ENCODE peak calls at places on chromosomes 7 and 10, in seven cellular contexts. A is IMR-90, H is mesendoderm, N is neuronal stem cell, V is trophoblast cell, G is H1, I is mesenchymal stem cell. Q is an unnamed sample.

GRCh38 chr7:47724335-47724982 is 142.5 kb upstream of the TNS3 start:
- DNase-seq in A (peak), H (peak), N (no peak), V (no peak), G (peak), I (peak), Q (peak)

GRCh38 chr7:136509466-136509865 is 359.0 kb upstream of the CHRM2 start:
- DNase-seq in A (no peak), H (no peak), N (no peak), V (no peak), G (no peak), I (no peak), Q (no peak)

GRCh38 chr10:33122014-33122788 is 164.2 kb upstream of the ITGB1 start:
- DNase-seq in A (peak), H (no peak), N (no peak), V (no peak), G (no peak), I (no peak), Q (no peak)

GRCh38 chr10:20882091-20882490 is 15.0 kb downstream of the NEBL start:
- DNase-seq in A (no peak), H (no peak), N (no peak), V (no peak), G (no peak), I (no peak), Q (no peak)

GRCh38 chr10:7412482-7413251 is 1.8 kb upstream of the SFMBT2 start:
- DNase-seq in A (no peak), H (peak), N (no peak), V (no peak), G (no peak), I (peak), Q (peak)

GRCh38 chr10:57960406-57960805 is 307.3 kb downstream of the IPMK start:
- DNase-seq in A (no peak), H (no peak), N (no peak), V (no peak), G (no peak), I (no peak), Q (no peak)

GRCh38 chr10:19971343-19971742 is 155.1 kb downstream of the PLXDC2 start:
- DNase-seq in A (no peak), H (no peak), N (no peak), V (no peak), G (no peak), I (no peak), Q (no peak)

GRCh38 chr10:11875499-11876281 is 52.5 kb downstream of the PROSER2 start:
- DNase-seq in A (peak), H (peak), N (no peak), V (peak), G (no peak), I (peak), Q (no peak)

GRCh38 chr10:106573106-106573505 is 591.4 kb downstream of the SORCS1 start:
- DNase-seq in A (peak), H (peak), N (no peak), V (no peak), G (no peak), I (no peak), Q (no peak)

GRCh38 chr7:74586258-74587200 is 71.0 kb upstream of the GTF2I start:
- DNase-seq in A (no peak), H (no peak), N (no peak), V (no peak), G (no peak), I (peak), Q (no peak)

GRCh38 chr7:120941856-120942255 is 8.7 kb upstream of the ING3 start:
- DNase-seq in A (no peak), H (no peak), N (no peak), V (no peak), G (no peak), I (no peak), Q (no peak)

GRCh38 chr7:148535227-148535626 is 55.3 kb upstream of the C7orf33 start:
- DNase-seq in A (no peak), H (no peak), N (no peak), V (peak), G (no peak), I (peak), Q (no peak)

GRCh38 chr7:5692845-5693278 is 88.6 kb downstream of the RNF216 start:
- DNase-seq in A (peak), H (no peak), N (no peak), V (peak), G (no peak), I (peak), Q (no peak)

GRCh38 chr7:51148216-51148615 is 168.4 kb downstream of the COBL start:
- DNase-seq in A (no peak), H (no peak), N (no peak), V (no peak), G (no peak), I (no peak), Q (no peak)

GRCh38 chr7:84490661-84491060 is 296.1 kb upstream of the SEMA3A start:
- DNase-seq in A (no peak), H (no peak), N (no peak), V (peak), G (no peak), I (no peak), Q (no peak)

GRCh38 chr7:39700932-39701331 is 77.6 kb downstream of the RALA start:
- DNase-seq in A (no peak), H (no peak), N (no peak), V (no peak), G (no peak), I (no peak), Q (no peak)

GRCh38 chr7:3861941-3862340 is 560.9 kb downstream of the SDK1 start:
- DNase-seq in A (peak), H (peak), N (no peak), V (peak), G (no peak), I (peak), Q (no peak)

GRCh38 chr10:121113906-121114305 is 262.7 kb downstream of the WDR11 start:
- DNase-seq in A (no peak), H (no peak), N (no peak), V (no peak), G (no peak), I (no peak), Q (no peak)

GRCh38 chr10:5089869-5090268 is 4.3 kb upstream of the AKR1C3 start:
- DNase-seq in A (peak), H (peak), N (no peak), V (no peak), G (no peak), I (peak), Q (peak)

GRCh38 chr7:422886-423225 is 96.8 kb downstream of the PDGFA start:
- DNase-seq in A (no peak), H (no peak), N (no peak), V (no peak), G (no peak), I (no peak), Q (no peak)

GRCh38 chr7:158827411-158828342 is 1.6 kb downstream of the ESYT2 start:
- DNase-seq in A (peak), H (no peak), N (no peak), V (peak), G (no peak), I (peak), Q (no peak)

DNA sequence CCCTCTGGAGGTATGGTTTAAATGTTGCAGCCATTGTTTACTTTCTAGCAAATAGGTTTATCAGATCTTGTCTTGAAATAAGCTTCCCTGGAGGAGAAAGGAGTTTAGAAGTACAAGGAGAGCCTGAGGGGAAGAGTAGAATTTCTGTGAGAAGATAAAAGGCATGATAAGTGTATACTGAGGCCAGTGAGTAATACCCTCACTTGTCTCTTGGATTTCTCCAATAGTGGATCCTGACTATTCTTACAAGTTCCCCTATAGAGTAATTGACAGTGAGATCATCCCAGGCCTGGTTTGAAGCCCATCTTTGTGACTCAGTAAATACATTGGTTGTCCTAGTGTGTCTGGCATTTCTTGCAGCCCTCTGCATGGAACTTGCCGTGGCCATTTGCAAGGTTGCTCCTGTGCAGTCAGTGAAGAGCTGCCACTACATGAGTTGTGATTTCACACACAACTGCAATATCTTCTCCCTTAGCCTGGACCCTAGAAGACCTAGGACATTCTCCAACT is 41.6 kb downstream of the CHN2 start:
- DNase-seq in A (no peak), H (no peak), N (no peak), V (peak), G (no peak), I (no peak), Q (no peak)
- H3K23ac ChIP-seq in A (no peak), H (no peak), N (no peak), V (no peak), G (no peak), I (no peak), Q (no peak)

GRCh38 chr10:66762218-66762729 is 163.6 kb upstream of the LRRTM3 start:
- DNase-seq in A (no peak), H (no peak), N (no peak), V (no peak), G (no peak), I (no peak), Q (no peak)
- H3K23ac ChIP-seq in A (no peak), H (no peak), N (no peak), V (no peak), G (no peak), I (no peak), Q (no peak)

GRCh38 chr7:140347218-140347617 is 51.1 kb downstream of the SLC37A3 start:
- DNase-seq in A (no peak), H (no peak), N (no peak), V (no peak), G (no peak), I (no peak), Q (no peak)
- H3K23ac ChIP-seq in A (no peak), H (no peak), N (no peak), V (no peak), G (no peak), I (no peak), Q (no peak)

GRCh38 chr7:77786018-77786417 is 12.2 kb downstream of the TMEM60 start:
- DNase-seq in A (no peak), H (no peak), N (no peak), V (no peak), G (no peak), I (no peak), Q (no peak)

GRCh38 chr7:77778535-77778934 is 19.7 kb downstream of the TMEM60 start:
- DNase-seq in A (no peak), H (no peak), N (no peak), V (no peak), G (no peak), I (no peak), Q (no peak)

GRCh38 chr7:77783540-77783939 is 14.7 kb downstream of the TMEM60 start:
- DNase-seq in A (no peak), H (no peak), N (no peak), V (no peak), G (no peak), I (no peak), Q (no peak)

GRCh38 chr7:77783111-77783510 is 15.1 kb downstream of the TMEM60 start:
- DNase-seq in A (peak), H (no peak), N (no peak), V (no peak), G (no peak), I (no peak), Q (no peak)

GRCh38 chr7:77782383-77782782 is 15.9 kb downstream of the TMEM60 start:
- DNase-seq in A (no peak), H (no peak), N (no peak), V (no peak), G (no peak), I (no peak), Q (no peak)
- H3K23ac ChIP-seq in A (no peak), H (no peak), N (no peak), V (no peak), G (no peak), I (no peak), Q (no peak)

GRCh38 chr10:125238682-125239081 is 78.3 kb upstream of the CTBP2 start:
- DNase-seq in A (no peak), H (peak), N (no peak), V (no peak), G (no peak), I (no peak), Q (no peak)
- H3K23ac ChIP-seq in A (no peak), H (no peak), N (no peak), V (no peak), G (no peak), I (no peak), Q (no peak)

GRCh38 chr7:30433082-30433481 is 45.5 kb downstream of the NOD1 start:
- DNase-seq in A (peak), H (peak), N (no peak), V (no peak), G (no peak), I (peak), Q (peak)
- H3K23ac ChIP-seq in A (no peak), H (no peak), N (no peak), V (no peak), G (no peak), I (no peak), Q (no peak)

GRCh38 chr7:45702751-45703150 is 128.6 kb downstream of the ADCY1 start:
- DNase-seq in A (no peak), H (no peak), N (no peak), V (no peak), G (no peak), I (no peak), Q (peak)

GRCh38 chr7:45703373-45703821 is 129.2 kb downstream of the ADCY1 start:
- DNase-seq in A (no peak), H (no peak), N (no peak), V (no peak), G (no peak), I (no peak), Q (peak)

GRCh38 chr7:45704683-45705016 is 130.5 kb downstream of the ADCY1 start:
- DNase-seq in A (no peak), H (no peak), N (no peak), V (no peak), G (no peak), I (no peak), Q (peak)

GRCh38 chr7:45701701-45702460 is 127.7 kb downstream of the ADCY1 start:
- DNase-seq in A (no peak), H (no peak), N (no peak), V (no peak), G (no peak), I (no peak), Q (no peak)

GRCh38 chr7:45703911-45704682 is 129.9 kb downstream of the ADCY1 start:
- DNase-seq in A (no peak), H (no peak), N (no peak), V (no peak), G (no peak), I (no peak), Q (peak)
- H3K23ac ChIP-seq in A (no peak), H (no peak), N (no peak), V (no peak), G (no peak), I (no peak), Q (no peak)

GRCh38 chr7:41107330-41107937 is 595.5 kb downstream of the INHBA start:
- DNase-seq in A (peak), H (peak), N (no peak), V (peak), G (no peak), I (no peak), Q (no peak)
- H3K23ac ChIP-seq in A (no peak), H (no peak), N (no peak), V (no peak), G (no peak), I (no peak), Q (no peak)

GRCh38 chr10:61708841-61709240 is 46.1 kb downstream of the CABCOCO1 start:
- DNase-seq in A (peak), H (no peak), N (no peak), V (no peak), G (no peak), I (no peak), Q (no peak)
- H3K23ac ChIP-seq in A (no peak), H (no peak), N (no peak), V (no peak), G (no peak), I (no peak), Q (no peak)

GRCh38 chr7:43553999-43554398 is 28.9 kb upstream of the STK17A start:
- DNase-seq in A (no peak), H (no peak), N (no peak), V (peak), G (no peak), I (no peak), Q (no peak)

GRCh38 chr7:43554423-43554822 is 28.5 kb upstream of the STK17A start:
- DNase-seq in A (no peak), H (no peak), N (no peak), V (no peak), G (no peak), I (no peak), Q (no peak)

GRCh38 chr7:43552122-43552521 is 30.8 kb upstream of the STK17A start:
- DNase-seq in A (no peak), H (no peak), N (no peak), V (no peak), G (no peak), I (no peak), Q (no peak)

GRCh38 chr7:43550427-43550826 is 32.5 kb upstream of the STK17A start:
- DNase-seq in A (no peak), H (no peak), N (no peak), V (no peak), G (no peak), I (no peak), Q (no peak)
- H3K23ac ChIP-seq in A (no peak), H (no peak), N (no peak), V (no peak), G (no peak), I (no peak), Q (no peak)